ENCODE peak calls at places on chromosomes 16 and 17, in four cellular contexts. S, G, N and Y are unnamed samples.

GRCh38 chr16:15597135-15597534 is 45.8 kb downstream of the MARF1 start:
- DNase-seq in G (no peak), S (no peak), N (no peak), Y (no peak)

GRCh38 chr17:7818746-7819645 is 15.0 kb upstream of the KDM6B start:
- DNase-seq in N (no peak), G (no peak), S (no peak), Y (no peak)

GRCh38 chr17:20955437-20956323 is 87.1 kb downstream of the USP22 start:
- DNase-seq in G (peak; percentile 27), S (no peak), N (no peak), Y (no peak)

GRCh38 chr16:73448970-73449369 is 401.0 kb upstream of the ZFHX3 start:
- DNase-seq in N (no peak), S (no peak), G (no peak), Y (no peak)

GRCh38 chr16:2882460-2883026 is 472 bp upstream of the FLYWCH2 start:
- DNase-seq in S (peak; percentile 92), N (peak; percentile 98), G (peak; percentile 98), Y (peak; percentile 99)

GRCh38 chr17:82458885-82459424 is 414 bp downstream of the NARF start:
- DNase-seq in G (no peak), S (no peak), N (peak; percentile 36), Y (no peak)

GRCh38 chr17:28071891-28072606 is 29.6 kb downstream of the NLK start:
- DNase-seq in N (no peak), G (no peak), S (no peak), Y (no peak)

GRCh38 chr17:2853722-2854580 is 57.7 kb downstream of the RAP1GAP2 start:
- DNase-seq in G (peak; percentile 36), N (peak; percentile 55), S (no peak), Y (no peak)

GRCh38 chr16:75340715-75341500 is 89.5 kb upstream of the BCAR1 start:
- DNase-seq in G (no peak), S (no peak), N (no peak), Y (no peak)

GRCh38 chr16:10509534-10510025 is 70.8 kb downstream of the EMP2 start:
- DNase-seq in N (peak; percentile 54), S (no peak), G (no peak), Y (no peak)

GRCh38 chr17:18191071-18191667 is 7.5 kb downstream of the ALKBH5 start:
- DNase-seq in N (peak; percentile 91), S (no peak), G (peak; percentile 24), Y (no peak)

GRCh38 chr16:90043526-90043925 is 24.3 kb upstream of the DBNDD1 start:
- DNase-seq in N (no peak), S (no peak), G (no peak), Y (no peak)

GRCh38 chr16:80085606-80086005 is 455.2 kb upstream of the DYNLRB2 start:
- DNase-seq in N (no peak), S (no peak), G (no peak), Y (no peak)

GRCh38 chr17:13030459-13031305 is 12.9 kb upstream of the ELAC2 start:
- DNase-seq in G (no peak), N (no peak), S (no peak), Y (no peak)

GRCh38 chr17:9226130-9226793 is 205.0 kb downstream of the NTN1 start:
- DNase-seq in S (no peak), G (no peak), N (no peak), Y (no peak)

GRCh38 chr16:58024673-58025350 is 742 bp upstream of the MMP15 start:
- DNase-seq in S (no peak), N (peak; percentile 94), G (peak; percentile 45), Y (no peak)

GRCh38 chr16:17397499-17397891 is 73.3 kb downstream of the XYLT1 start:
- DNase-seq in N (peak; percentile 40), S (no peak), G (no peak), Y (peak; percentile 31)

GRCh38 chr16:29893553-29893952 is 5.8 kb downstream of the SEZ6L2 start:
- DNase-seq in G (no peak), S (no peak), N (no peak), Y (no peak)

GRCh38 chr17:15744885-15745284 is 12.8 kb downstream of the TBC1D26 start:
- DNase-seq in N (no peak), G (no peak), S (no peak), Y (no peak)

GRCh38 chr16:19143241-19143640 is 24.8 kb upstream of the SYT17 start:
- DNase-seq in G (no peak), N (no peak), S (no peak), Y (no peak)

GRCh38 chr17:6611231-6611630 is 29.3 kb downstream of the KIAA0753 start:
- DNase-seq in G (no peak), S (no peak), N (no peak), Y (no peak)

GRCh38 chr17:49762148-49762941 is 1.6 kb downstream of the FAM117A start:
- DNase-seq in G (no peak), N (no peak), S (no peak), Y (no peak)

GRCh38 chr17:42679492-42680330 is 1.9 kb downstream of the CCR10 start:
- DNase-seq in G (peak; percentile 84), S (peak; percentile 86), N (peak; percentile 86), Y (peak; percentile 95)

GRCh38 chr16:16797239-16797638 is 418.3 kb downstream of the NPIPA7 start:
- DNase-seq in N (no peak), G (no peak), S (no peak), Y (no peak)

GRCh38 chr16:67165121-67166034 is 833 bp downstream of the HSF4 start:
- DNase-seq in N (no peak), S (no peak), G (no peak), Y (no peak)

GRCh38 chr17:78716814-78717393 is 65.2 kb downstream of the CYTH1 start:
- DNase-seq in N (peak; percentile 87), S (no peak), G (peak; percentile 76), Y (peak; percentile 92)

GRCh38 chr17:53039981-53040380 is 782.7 kb upstream of the KIF2B start:
- DNase-seq in N (no peak), S (no peak), G (no peak), Y (no peak)

GRCh38 chr17:41655611-41656111 is 31.3 kb upstream of the KRT17 start:
- DNase-seq in N (peak; percentile 92), G (no peak), S (peak; percentile 84), Y (peak; percentile 89)

GRCh38 chr17:61380217-61380835 is 19.3 kb upstream of the TBX2 start:
- DNase-seq in G (no peak), N (no peak), S (no peak), Y (no peak)

GRCh38 chr16:13936596-13937081 is 16.7 kb downstream of the ERCC4 start:
- DNase-seq in N (no peak), G (no peak), S (no peak), Y (no peak)

GRCh38 chr16:81293909-81294802 is 20.6 kb upstream of the GAN start:
- DNase-seq in N (no peak), S (no peak), G (no peak), Y (no peak)

DNA sequence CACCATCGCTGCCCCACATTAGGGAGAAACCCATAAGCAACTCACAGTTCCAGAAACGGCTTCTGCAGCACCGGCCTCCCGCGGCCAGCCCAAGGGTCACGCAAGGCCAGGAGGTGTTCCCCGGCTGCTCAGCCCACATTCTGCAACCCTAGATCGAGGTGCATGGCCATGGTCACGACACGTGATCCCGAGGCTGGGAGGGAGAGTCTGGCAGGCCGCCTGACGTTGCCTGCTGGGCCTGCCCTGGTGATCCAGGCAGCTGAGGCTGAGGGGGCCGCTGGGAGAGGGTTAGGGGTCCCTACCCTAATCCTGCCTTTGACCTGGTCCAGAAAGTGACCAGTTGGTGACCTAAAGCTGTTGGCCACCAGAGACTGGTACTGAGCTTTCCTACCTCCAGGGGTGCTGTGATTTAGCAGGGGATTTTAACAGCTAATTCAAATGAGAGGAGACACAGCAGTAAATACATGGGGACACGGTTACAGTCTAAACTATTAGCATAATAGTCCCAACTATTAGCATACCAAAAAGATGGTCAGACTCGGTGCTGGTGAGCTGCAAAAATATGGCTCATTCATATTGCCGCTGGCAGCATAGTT is 97.4 kb upstream of the CIBAR2 start:
- DNase-seq in G (peak; percentile 72), S (no peak), N (no peak), Y (no peak)
- TF ChIP-seq CTCF in G (peak; percentile 8), S (peak; percentile 39), N (no peak), Y (no peak)

GRCh38 chr16:62832214-62832613 is 796.0 kb upstream of the CDH8 start:
- DNase-seq in N (no peak), S (no peak), G (no peak), Y (no peak)
- TF ChIP-seq CTCF in N (no peak), S (no peak), G (no peak), Y (no peak)

DNA sequence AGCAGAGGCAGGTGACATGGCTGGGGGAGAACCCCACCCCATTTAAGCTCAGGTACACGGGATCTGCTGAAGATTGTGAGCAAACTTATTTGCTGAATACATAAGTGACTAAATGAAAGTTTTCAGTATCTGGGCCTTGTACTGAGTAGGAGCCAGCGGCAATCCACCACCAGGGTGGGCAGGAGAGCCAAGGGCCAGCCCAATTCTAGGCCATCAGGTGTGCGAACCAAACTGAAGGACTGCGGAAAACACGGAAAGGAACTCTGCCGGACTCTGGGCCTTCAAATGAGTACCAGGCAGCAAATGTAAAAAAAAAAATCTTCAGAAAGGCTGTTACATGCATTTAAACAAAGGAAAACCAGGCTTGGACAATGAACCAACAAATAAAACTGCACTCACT is 19.7 kb downstream of the ARHGAP17 start:
- DNase-seq in S (no peak), N (no peak), G (no peak), Y (no peak)
- TF ChIP-seq CTCF in S (peak; percentile 18), N (no peak), G (no peak), Y (no peak)

GRCh38 chr17:73968680-73969079 is 234.8 kb upstream of the RPL38 start:
- DNase-seq in N (no peak), G (no peak), S (no peak), Y (peak; percentile 34)
- TF ChIP-seq CTCF in N (no peak), G (no peak), S (no peak), Y (no peak)

DNA sequence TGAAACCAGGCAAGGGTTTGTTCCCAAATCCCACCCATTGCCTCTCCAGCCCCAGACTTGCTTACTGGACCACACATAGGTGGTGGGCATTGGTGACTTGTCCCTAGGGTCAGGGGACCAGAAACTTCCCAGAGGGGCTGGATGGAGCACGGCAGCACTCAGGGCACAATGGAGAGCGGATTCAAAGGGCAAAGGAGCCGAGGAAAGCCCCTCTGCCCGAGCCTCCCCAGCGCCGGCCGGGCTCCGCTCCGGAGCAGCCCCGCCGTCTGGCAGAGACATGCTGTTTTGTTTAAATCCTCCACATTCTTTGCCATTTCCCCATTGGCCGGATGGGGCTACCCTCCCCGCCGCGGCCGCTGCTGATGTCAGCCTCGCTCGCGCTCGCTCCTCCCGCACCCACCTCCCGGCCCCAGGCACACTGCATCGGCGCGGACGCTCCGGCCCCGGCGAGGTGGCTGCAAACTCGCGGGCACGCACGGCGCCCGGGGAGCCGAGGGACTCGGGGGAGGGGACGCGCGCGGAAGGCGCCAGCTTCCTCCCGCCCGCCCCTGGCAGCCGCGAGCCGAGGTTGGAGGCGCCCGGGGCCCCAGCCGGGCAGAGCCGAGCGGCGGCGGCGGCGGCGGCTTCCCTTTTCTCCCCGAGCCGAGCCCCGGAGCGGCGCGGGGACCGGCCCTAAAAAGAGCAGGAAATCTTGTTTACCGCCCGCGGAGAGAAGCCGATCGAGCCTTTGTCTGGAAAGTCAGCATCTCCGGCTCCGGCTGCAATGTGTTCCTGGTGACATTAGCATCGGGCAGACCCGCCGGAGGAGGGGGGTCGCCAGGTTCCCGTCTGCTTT is at the start of gene PITPNC1:
- DNase-seq in S (peak; percentile 90), G (peak; percentile 88), N (peak; percentile 88), Y (peak; percentile 70)
- TF ChIP-seq CTCF in S (peak; percentile 28), G (no peak), N (no peak), Y (no peak)

GRCh38 chr17:62576382-62576781 is 51.1 kb upstream of the MRC2 start:
- DNase-seq in S (no peak), N (no peak), G (no peak), Y (no peak)

GRCh38 chr17:62581769-62582168 is 45.7 kb upstream of the MRC2 start:
- DNase-seq in S (no peak), G (no peak), N (no peak), Y (no peak)

GRCh38 chr17:62578757-62579487 is 48.5 kb upstream of the MRC2 start:
- DNase-seq in N (no peak), S (no peak), G (no peak), Y (no peak)

GRCh38 chr17:62580947-62581346 is 46.5 kb upstream of the MRC2 start:
- DNase-seq in S (no peak), N (no peak), G (no peak), Y (no peak)
- TF ChIP-seq CTCF in S (no peak), N (no peak), G (no peak), Y (no peak)